ENCODE peak calls at places on chromosomes 11 and 22, in four cellular contexts. One of them, this sample, is unnamed. For H3K4me1, the result is how much of the 10 kb centered on the place peaks cover.

GRCh38 chr11:80925291-80925690 is 1484.5 kb upstream of the TENM4 start:
- DNase-seq in IMR-90: no peak
- DNase-seq in K562: no peak
- DNase-seq in GM12878: no peak
- DNase-seq in this sample: no peak

GRCh38 chr11:47980907-47981621 is 705 bp downstream of the PTPRJ start:
- DNase-seq in IMR-90: peak
- DNase-seq in K562: peak
- DNase-seq in GM12878: no peak
- DNase-seq in this sample: peak

GRCh38 chr11:1181420-1181819 is 23.7 kb downstream of the MUC5AC start:
- DNase-seq in IMR-90: no peak
- DNase-seq in K562: no peak
- DNase-seq in GM12878: no peak
- DNase-seq in this sample: no peak

GRCh38 chr11:69111578-69112247 is 44.0 kb upstream of the SMIM38 start:
- DNase-seq in IMR-90: no peak
- DNase-seq in K562: no peak
- DNase-seq in GM12878: no peak
- DNase-seq in this sample: no peak

GRCh38 chr11:117273550-117274289 is 17.4 kb upstream of the BACE1-AS start:
- DNase-seq in IMR-90: peak
- DNase-seq in K562: no peak
- DNase-seq in GM12878: no peak
- DNase-seq in this sample: no peak

GRCh38 chr22:48947636-48948035 is 880.0 kb downstream of the BRD1 start:
- DNase-seq in IMR-90: no peak
- DNase-seq in K562: no peak
- DNase-seq in GM12878: no peak
- DNase-seq in this sample: no peak

GRCh38 chr11:128342511-128343133 is 244.7 kb downstream of the ETS1 start:
- DNase-seq in IMR-90: peak
- DNase-seq in K562: no peak
- DNase-seq in GM12878: peak
- DNase-seq in this sample: peak

GRCh38 chr11:9765320-9766101 is 101.6 kb downstream of the SWAP70 start:
- DNase-seq in IMR-90: peak
- DNase-seq in K562: no peak
- DNase-seq in GM12878: no peak
- DNase-seq in this sample: peak

GRCh38 chr22:46355369-46355995 is 20.0 kb downstream of the TRMU start:
- DNase-seq in IMR-90: peak
- DNase-seq in K562: peak
- DNase-seq in GM12878: no peak
- DNase-seq in this sample: peak

GRCh38 chr11:100632970-100633452 is 54.1 kb upstream of the ARHGAP42 start:
- DNase-seq in IMR-90: peak
- DNase-seq in K562: no peak
- DNase-seq in GM12878: no peak
- DNase-seq in this sample: peak

GRCh38 chr11:131378931-131379330 is 8.5 kb downstream of the NTM start:
- DNase-seq in IMR-90: no peak
- DNase-seq in K562: no peak
- DNase-seq in GM12878: peak
- DNase-seq in this sample: no peak

GRCh38 chr11:112410325-112410724 is 149.7 kb upstream of the PLET1 start:
- DNase-seq in IMR-90: no peak
- DNase-seq in K562: no peak
- DNase-seq in GM12878: no peak
- DNase-seq in this sample: no peak

GRCh38 chr22:37728620-37729019 is 31.8 kb downstream of the TRIOBP start:
- DNase-seq in IMR-90: no peak
- DNase-seq in K562: no peak
- DNase-seq in GM12878: no peak
- DNase-seq in this sample: no peak

GRCh38 chr11:119828011-119828410 is 99.0 kb upstream of the NECTIN1 start:
- DNase-seq in IMR-90: no peak
- DNase-seq in K562: no peak
- DNase-seq in GM12878: no peak
- DNase-seq in this sample: no peak

GRCh38 chr11:109378049-109378448 is 43.9 kb upstream of the C11orf87 start:
- DNase-seq in IMR-90: no peak
- DNase-seq in K562: no peak
- DNase-seq in GM12878: no peak
- DNase-seq in this sample: no peak

DNA sequence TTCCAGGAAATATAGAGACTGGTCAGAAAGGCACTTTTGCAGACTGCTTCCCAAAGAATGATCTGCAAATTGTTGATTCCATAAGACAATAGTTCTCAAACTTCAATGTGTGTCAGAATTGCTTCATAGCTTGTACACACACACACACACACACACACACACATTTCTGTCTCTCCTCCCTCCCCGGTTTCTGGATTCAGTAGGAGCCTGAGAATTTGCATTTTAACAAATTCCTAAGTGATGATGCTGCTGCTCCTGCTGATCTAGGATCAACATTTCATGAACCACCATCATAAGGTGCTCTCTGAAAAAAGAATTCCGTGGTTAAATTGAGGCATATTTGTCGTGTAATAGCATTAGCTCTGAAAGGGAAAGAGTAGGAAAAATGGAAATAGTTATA is 35.3 kb upstream of the FZD4 start:
- DNase-seq in IMR-90: peak
- DNase-seq in K562: no peak
- DNase-seq in GM12878: no peak
- DNase-seq in this sample: no peak
- TF ChIP-seq FOS in IMR-90: no peak
- TF ChIP-seq FOS in K562: no peak
- TF ChIP-seq FOS in GM12878: no peak
- TF ChIP-seq FOS in this sample: no peak

DNA sequence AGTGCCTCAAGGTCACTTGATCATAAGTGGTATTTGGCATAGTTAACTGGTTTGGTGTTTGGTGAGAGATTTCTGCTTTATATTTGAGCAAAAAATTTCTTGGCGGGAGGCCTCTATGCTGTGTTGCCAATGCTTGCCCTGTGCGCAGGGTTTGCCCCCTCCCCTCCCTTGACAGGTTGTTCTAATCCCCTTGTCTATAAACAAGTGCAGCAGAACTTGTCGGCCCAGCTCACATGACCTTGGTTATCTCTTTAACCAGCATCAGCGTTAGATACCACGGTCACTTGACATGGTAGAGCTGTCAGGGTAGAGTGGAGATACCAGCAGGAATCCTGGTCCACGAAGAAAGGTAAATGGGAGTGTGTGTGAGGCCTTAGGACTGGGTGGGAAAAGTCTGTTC is 35.6 kb downstream of the MARK2 start:
- DNase-seq in IMR-90: no peak
- DNase-seq in K562: no peak
- DNase-seq in GM12878: no peak
- DNase-seq in this sample: no peak
- H3K4me1 ChIP-seq in IMR-90: under half
- H3K4me1 ChIP-seq in K562: under half
- H3K4me1 ChIP-seq in GM12878: under half
- H3K4me1 ChIP-seq in this sample: under half

GRCh38 chr11:97740783-97741151 is 1280.0 kb upstream of the CNTN5 start:
- DNase-seq in IMR-90: no peak
- DNase-seq in K562: no peak
- DNase-seq in GM12878: no peak
- DNase-seq in this sample: no peak
- TF ChIP-seq FOS in IMR-90: no peak
- TF ChIP-seq FOS in K562: no peak
- TF ChIP-seq FOS in GM12878: no peak
- TF ChIP-seq FOS in this sample: no peak

GRCh38 chr11:22340803-22341581 is 2.8 kb downstream of the SLC17A6 start:
- DNase-seq in IMR-90: no peak
- DNase-seq in K562: no peak
- DNase-seq in GM12878: no peak
- DNase-seq in this sample: no peak

GRCh38 chr11:22341582-22341919 is 3.4 kb downstream of the SLC17A6 start:
- DNase-seq in IMR-90: no peak
- DNase-seq in K562: no peak
- DNase-seq in GM12878: no peak
- DNase-seq in this sample: no peak

GRCh38 chr11:22337571-22338464 is at the start of gene SLC17A6:
- DNase-seq in IMR-90: peak
- DNase-seq in K562: no peak
- DNase-seq in GM12878: no peak
- DNase-seq in this sample: peak

GRCh38 chr11:22342599-22343138 is 4.5 kb downstream of the SLC17A6 start:
- DNase-seq in IMR-90: no peak
- DNase-seq in K562: no peak
- DNase-seq in GM12878: no peak
- DNase-seq in this sample: no peak

DNA sequence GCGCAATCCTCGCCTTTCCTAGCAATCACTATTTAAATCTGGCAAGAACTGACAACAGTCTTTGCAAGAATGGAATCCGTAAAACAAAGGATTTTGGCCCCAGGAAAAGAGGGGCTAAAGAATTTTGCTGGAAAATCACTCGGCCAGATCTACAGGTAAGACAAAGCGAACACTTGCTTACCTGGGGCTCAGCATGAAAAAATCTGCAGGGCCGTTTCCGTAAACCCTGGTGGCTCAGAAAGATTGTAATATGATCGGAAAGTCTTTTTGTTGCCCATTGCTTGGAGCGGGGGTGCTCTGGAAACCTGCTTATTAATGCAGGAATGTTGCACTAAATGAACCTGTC is 257 bp downstream of the SLC17A6 start:
- DNase-seq in IMR-90: no peak
- DNase-seq in K562: no peak
- DNase-seq in GM12878: no peak
- DNase-seq in this sample: no peak
- H3K4me1 ChIP-seq in IMR-90: under half
- H3K4me1 ChIP-seq in K562: under half
- H3K4me1 ChIP-seq in GM12878: under half
- H3K4me1 ChIP-seq in this sample: under half

GRCh38 chr11:2917842-2918490 is 11.3 kb downstream of the PHLDA2 start:
- DNase-seq in IMR-90: no peak
- DNase-seq in K562: no peak
- DNase-seq in GM12878: no peak
- DNase-seq in this sample: no peak
- TF ChIP-seq FOS in IMR-90: no peak
- TF ChIP-seq FOS in K562: no peak
- TF ChIP-seq FOS in GM12878: no peak
- TF ChIP-seq FOS in this sample: no peak

DNA sequence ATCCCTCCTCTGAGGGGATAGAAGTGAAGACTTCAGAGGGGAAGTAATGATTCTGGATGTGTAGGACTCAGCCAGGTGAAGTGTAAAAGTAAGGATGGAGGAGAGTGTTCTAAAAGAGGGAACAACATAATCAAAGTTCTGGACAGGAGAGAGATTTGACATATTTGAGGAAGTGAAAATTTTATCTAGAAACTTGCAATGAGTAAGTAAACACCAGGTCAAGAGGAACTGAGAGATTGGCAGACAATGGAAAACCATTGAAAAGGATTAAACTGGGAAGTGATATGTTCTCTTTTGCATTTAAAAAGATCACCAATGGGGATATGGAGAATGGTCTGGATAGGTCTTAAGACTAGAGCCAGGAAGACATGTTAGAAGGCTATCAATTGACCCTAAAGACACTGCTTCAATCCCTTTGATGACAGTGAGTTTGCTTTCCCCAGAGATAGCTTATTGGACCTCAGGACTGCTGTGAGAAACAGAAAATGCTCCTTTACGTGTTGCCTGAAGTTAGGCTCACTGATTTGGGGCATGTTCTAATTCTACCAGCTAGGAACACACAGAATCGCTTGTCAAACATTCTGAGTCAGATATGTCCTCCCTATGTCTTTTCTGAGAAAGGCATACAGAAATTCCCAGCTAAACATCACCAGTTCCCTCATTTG is 145.1 kb downstream of the MAML2 start:
- DNase-seq in IMR-90: no peak
- DNase-seq in K562: no peak
- DNase-seq in GM12878: no peak
- DNase-seq in this sample: peak
- H3K4me1 ChIP-seq in IMR-90: under half
- H3K4me1 ChIP-seq in K562: under half
- H3K4me1 ChIP-seq in GM12878: under half
- H3K4me1 ChIP-seq in this sample: under half

GRCh38 chr11:64694821-64695365 is 28.1 kb downstream of the NRXN2 start:
- DNase-seq in IMR-90: no peak
- DNase-seq in K562: no peak
- DNase-seq in GM12878: no peak
- DNase-seq in this sample: no peak
- TF ChIP-seq FOS in IMR-90: no peak
- TF ChIP-seq FOS in K562: no peak
- TF ChIP-seq FOS in GM12878: no peak
- TF ChIP-seq FOS in this sample: no peak

DNA sequence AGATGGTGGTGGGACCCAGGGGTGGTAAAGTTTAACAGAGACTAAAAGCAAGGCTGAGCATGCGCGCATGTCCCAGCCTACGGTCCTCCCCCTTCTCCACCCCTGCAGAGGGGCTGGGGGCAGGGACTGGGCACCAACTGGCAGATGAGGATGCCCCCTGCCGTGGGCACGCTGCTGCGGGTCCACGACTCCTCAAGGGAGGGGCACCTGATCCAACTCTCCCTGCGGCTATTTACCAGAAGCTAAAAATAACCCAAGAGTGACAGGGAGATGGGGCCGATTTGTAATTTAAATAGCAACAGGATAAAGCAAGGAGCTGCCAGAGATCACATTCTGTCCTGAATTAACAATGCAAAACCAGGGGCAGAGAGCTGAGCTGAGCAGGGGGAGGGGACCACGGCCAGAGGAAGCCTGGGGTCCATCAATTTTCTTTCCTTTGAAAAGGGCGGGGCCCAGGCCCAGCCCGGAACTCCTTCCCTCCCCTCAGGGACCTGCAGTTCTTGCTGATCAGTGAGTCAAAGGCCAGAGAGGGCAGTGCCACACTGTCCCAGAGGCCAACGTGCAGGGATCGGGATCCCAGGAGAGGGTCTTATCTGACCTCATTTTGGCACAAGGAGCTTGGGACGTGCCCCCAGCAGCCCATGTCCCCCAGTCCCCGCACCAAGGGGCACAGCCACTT is 8.1 kb upstream of the DGKZ start:
- DNase-seq in IMR-90: no peak
- DNase-seq in K562: no peak
- DNase-seq in GM12878: no peak
- DNase-seq in this sample: no peak
- H3K4me1 ChIP-seq in IMR-90: under half
- H3K4me1 ChIP-seq in K562: under half
- H3K4me1 ChIP-seq in GM12878: under half
- H3K4me1 ChIP-seq in this sample: under half